ENCODE peak calls at places on chromosomes 4 and X, in four cellular contexts. O is WTC11, A is K562, K is GM12878. M is an unnamed sample.

GRCh38 chr4:125254111-125254510 is 60.6 kb upstream of the FAT4 start:
- DNase-seq in O (no peak), A (no peak), K (no peak), M (no peak)

GRCh38 chrX:40434947-40435346 is 145.8 kb upstream of the ATP6AP2 start:
- DNase-seq in O (peak; percentile 27), A (peak; percentile 64), K (no peak), M (no peak)

GRCh38 chr4:179398414-179398813 is 1956.2 kb upstream of the AGA start:
- DNase-seq in O (no peak), A (no peak), K (no peak), M (no peak)

GRCh38 chrX:143580266-143580665 is 55.6 kb downstream of the SLITRK4 start:
- DNase-seq in O (no peak), A (no peak), K (no peak), M (no peak)

GRCh38 chrX:84340981-84341380 is 153.0 kb upstream of the RPS6KA6 start:
- DNase-seq in O (no peak), A (no peak), K (no peak), M (no peak)

GRCh38 chr4:138736362-138736761 is 279.2 kb upstream of the NOCT start:
- DNase-seq in O (no peak), A (no peak), K (no peak), M (no peak)

GRCh38 chrX:150936556-150936955 is 38.1 kb upstream of the CD99L2 start:
- DNase-seq in O (no peak), A (no peak), K (no peak), M (no peak)

GRCh38 chrX:101999644-102000539 is 68.1 kb upstream of the ZMAT1 start:
- DNase-seq in O (peak; percentile 45), A (no peak), K (no peak), M (no peak)

GRCh38 chr4:133150643-133151300 is 1.7 kb downstream of the PCDH10 start:
- DNase-seq in O (peak; percentile 56), A (no peak), K (no peak), M (no peak)

GRCh38 chr4:15682790-15683495 is 1.3 kb downstream of the FAM200B start:
- DNase-seq in O (no peak), A (no peak), K (no peak), M (no peak)

GRCh38 chr4:23717528-23718248 is 172.2 kb downstream of the PPARGC1A start:
- DNase-seq in O (no peak), A (peak; percentile 71), K (no peak), M (peak; percentile 17)

GRCh38 chrX:113429011-113429410 is 588.4 kb upstream of the AMOT start:
- DNase-seq in O (no peak), A (no peak), K (no peak), M (no peak)

GRCh38 chrX:138745215-138745614 is 33.7 kb upstream of the FGF13 start:
- DNase-seq in O (no peak), A (peak; percentile 59), K (peak; percentile 8), M (peak; percentile 12)

GRCh38 chr4:38313999-38314561 is 349.9 kb upstream of the KLF3 start:
- DNase-seq in O (no peak), A (peak; percentile 13), K (no peak), M (no peak)

GRCh38 chr4:183229397-183229796 is 90.7 kb downstream of the CLDN22 start:
- DNase-seq in O (no peak), A (no peak), K (no peak), M (no peak)

GRCh38 chr4:15003441-15003890 is 1.2 kb downstream of the CPEB2 start:
- DNase-seq in O (peak; percentile 44), A (peak; percentile 61), K (no peak), M (no peak)

GRCh38 chrX:1502241-1502640 is 34.7 kb downstream of the P2RY8 start:
- DNase-seq in O (no peak), A (no peak), K (no peak), M (no peak)

GRCh38 chrX:136963973-136964372 is 69.8 kb downstream of the GPR101 start:
- DNase-seq in O (no peak), A (no peak), K (no peak), M (no peak)

GRCh38 chr4:124833831-124834505 is 121.4 kb upstream of the ANKRD50 start:
- DNase-seq in O (no peak), A (no peak), K (no peak), M (no peak)

GRCh38 chr4:128517739-128518510 is 230.3 kb upstream of the PGRMC2 start:
- DNase-seq in O (no peak), A (peak; percentile 69), K (peak; percentile 94), M (peak; percentile 68)

GRCh38 chrX:27915617-27916016 is 65.6 kb downstream of the DCAF8L1 start:
- DNase-seq in O (no peak), A (no peak), K (peak; percentile 20), M (no peak)

GRCh38 chr4:87356832-87357526 is 34.0 kb downstream of the HSD17B11 start:
- DNase-seq in O (no peak), A (no peak), K (no peak), M (no peak)

GRCh38 chrX:113421432-113421831 is 580.8 kb upstream of the AMOT start:
- DNase-seq in O (no peak), A (no peak), K (no peak), M (no peak)

GRCh38 chrX:153708415-153708814 is 15.8 kb downstream of the BCAP31 start:
- DNase-seq in O (peak; percentile 73), A (peak; percentile 50), K (no peak), M (peak; percentile 65)

GRCh38 chr4:158858410-158859189 is 89.8 kb downstream of the FNIP2 start:
- DNase-seq in O (no peak), A (no peak), K (no peak), M (peak; percentile 16)

GRCh38 chr4:158860856-158861255 is 92.0 kb downstream of the FNIP2 start:
- DNase-seq in O (no peak), A (no peak), K (peak; percentile 50), M (no peak)

GRCh38 chr4:158854236-158854635 is 85.4 kb downstream of the FNIP2 start:
- DNase-seq in O (no peak), A (no peak), K (no peak), M (no peak)

GRCh38 chr4:158859661-158860060 is 90.8 kb downstream of the FNIP2 start:
- DNase-seq in O (no peak), A (no peak), K (no peak), M (no peak)

DNA sequence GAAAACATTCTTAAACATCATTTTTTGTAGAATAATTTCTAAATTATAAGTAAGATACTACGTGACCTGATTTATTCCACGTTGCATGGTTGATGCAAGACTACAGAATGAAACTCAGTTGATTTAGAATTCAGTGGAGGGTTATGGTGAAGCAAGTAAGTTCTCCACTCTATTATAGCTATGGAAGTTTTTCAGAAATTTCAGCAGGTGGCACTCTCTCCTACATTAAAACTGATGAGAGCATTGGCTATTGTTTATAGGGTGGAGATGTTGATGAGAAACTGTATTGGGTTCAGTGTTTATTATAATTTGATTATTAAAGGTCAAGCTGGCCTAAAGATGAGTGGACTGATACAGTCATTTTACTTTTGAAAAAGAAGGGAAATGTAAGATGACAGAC is 88.0 kb downstream of the FNIP2 start:
- DNase-seq in O (no peak), A (no peak), K (no peak), M (peak; percentile 15)
- TF ChIP-seq NR2C2 in O (no peak), A (no peak), K (no peak), M (no peak)

DNA sequence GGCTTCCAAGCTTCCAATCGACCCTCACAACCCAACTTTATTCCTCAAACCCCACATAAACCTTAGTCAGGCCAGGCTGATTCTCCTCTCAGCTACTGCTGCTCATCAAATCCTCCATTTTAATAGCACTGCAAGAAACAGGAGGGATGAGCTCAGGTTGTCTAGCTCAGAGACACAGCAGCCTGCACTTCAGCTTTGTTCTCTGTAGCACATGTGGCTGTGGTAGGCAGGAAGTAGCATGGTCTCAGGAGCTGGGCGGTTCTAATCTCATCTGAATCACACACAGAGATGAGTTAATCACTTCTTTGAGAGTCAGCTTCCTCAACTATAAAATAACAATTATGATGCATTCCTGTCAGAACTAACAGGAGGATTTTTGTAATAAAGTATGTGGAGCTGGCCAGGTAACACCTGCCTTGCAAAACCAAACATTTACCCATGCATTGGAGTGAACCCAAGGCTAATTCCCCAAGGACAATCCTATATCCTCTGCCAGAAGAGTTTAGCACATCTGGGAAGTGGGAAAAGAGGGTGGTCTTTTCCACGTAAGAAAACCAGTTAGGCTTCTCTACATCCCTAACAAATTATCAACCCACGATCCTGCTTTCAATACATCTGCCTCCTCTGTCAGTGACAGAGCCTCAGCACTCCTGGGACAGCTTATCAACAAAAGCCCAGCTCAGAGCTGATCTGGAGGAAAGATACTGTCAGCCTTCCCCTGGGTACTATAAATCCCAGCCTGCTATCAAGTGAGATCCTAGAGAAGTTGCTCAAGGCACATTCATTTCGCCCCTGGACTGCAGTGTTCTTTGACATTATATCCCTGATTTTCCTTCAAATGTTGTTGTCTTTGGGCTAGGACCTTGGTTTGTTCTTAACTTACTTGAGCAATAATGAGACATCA is 32.8 kb downstream of the ELOVL6 start:
- DNase-seq in O (no peak), A (no peak), K (no peak), M (no peak)
- TF ChIP-seq NR2C2 in O (no peak), A (no peak), K (no peak), M (no peak)

GRCh38 chrX:20527041-20527440 is 260.3 kb upstream of the RPS6KA3 start:
- DNase-seq in O (no peak), A (no peak), K (no peak), M (peak; percentile 40)

GRCh38 chrX:20529301-20529700 is 262.6 kb upstream of the RPS6KA3 start:
- DNase-seq in O (no peak), A (no peak), K (no peak), M (no peak)

GRCh38 chrX:20530319-20530979 is 263.7 kb upstream of the RPS6KA3 start:
- DNase-seq in O (peak; percentile 55), A (peak; percentile 48), K (peak; percentile 5), M (peak; percentile 30)

GRCh38 chrX:20529711-20530110 is 263.0 kb upstream of the RPS6KA3 start:
- DNase-seq in O (no peak), A (no peak), K (no peak), M (no peak)

DNA sequence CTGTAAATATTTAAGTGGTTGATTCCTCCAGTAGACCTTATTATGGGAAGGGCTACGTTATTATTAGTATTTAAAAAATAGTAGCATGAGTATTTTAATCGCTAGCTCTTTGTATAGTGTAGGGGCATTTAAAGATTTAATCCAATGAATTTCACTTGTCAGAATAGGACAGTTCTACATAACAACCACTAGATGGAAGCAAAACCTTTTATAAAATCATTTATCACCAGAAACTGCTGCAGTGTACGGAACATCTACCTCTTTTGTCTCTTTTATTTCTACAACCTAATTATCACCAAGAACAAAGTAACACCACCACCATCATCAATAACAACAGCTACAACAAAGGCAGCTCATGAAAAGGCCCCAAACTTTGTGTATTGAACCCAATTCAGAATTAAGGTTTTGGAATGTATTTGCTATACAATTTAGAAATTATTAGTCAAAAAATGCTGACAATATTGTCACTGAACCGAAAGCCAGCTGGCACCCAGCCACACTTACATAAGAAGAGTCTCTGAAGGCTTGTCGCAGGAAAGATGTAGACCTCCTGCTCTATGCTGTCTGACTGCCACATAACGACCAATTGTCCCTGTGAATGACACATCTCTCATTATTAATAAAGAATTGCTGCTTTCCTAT is 260.9 kb upstream of the RPS6KA3 start:
- DNase-seq in O (no peak), A (peak; percentile 12), K (no peak), M (peak; percentile 21)
- TF ChIP-seq NR2C2 in O (no peak), A (no peak), K (no peak), M (no peak)

GRCh38 chr4:2794707-2795557 is 2.0 kb downstream of the SH3BP2 start:
- DNase-seq in O (peak; percentile 2), A (no peak), K (no peak), M (no peak)

GRCh38 chr4:2793920-2794706 is 1.2 kb downstream of the SH3BP2 start:
- DNase-seq in O (peak; percentile 16), A (no peak), K (no peak), M (peak; percentile 69)

GRCh38 chr4:2792396-2792710 is 532 bp upstream of the SH3BP2 start:
- DNase-seq in O (no peak), A (no peak), K (no peak), M (no peak)

GRCh38 chr4:2792711-2793577 is at the start of gene SH3BP2:
- DNase-seq in O (peak; percentile 88), A (peak; percentile 97), K (no peak), M (peak; percentile 63)

GRCh38 chr4:2793578-2793919 is 664 bp downstream of the SH3BP2 start:
- DNase-seq in O (peak; percentile 27), A (peak; percentile 52), K (no peak), M (no peak)
- TF ChIP-seq NR2C2 in O (no peak), A (no peak), K (no peak), M (no peak)

M was measured in HepG2.